ENCODE peak calls at places on chromosomes 6 and 20, in five cellular contexts. One of them, this sample, is unnamed.

GRCh38 chr6:56314683-56315523 is 67.5 kb upstream of the COL21A1 start:
- DNase-seq in H1: no peak
- DNase-seq in HepG2: peak; percentile 47
- DNase-seq in K562: peak; percentile 14
- DNase-seq in GM12878: no peak
- DNase-seq in this sample: peak; percentile 26

GRCh38 chr20:47007826-47008655 is 113.4 kb downstream of the EYA2 start:
- DNase-seq in HepG2: no peak
- DNase-seq in H1: no peak
- DNase-seq in GM12878: no peak
- DNase-seq in K562: no peak
- DNase-seq in this sample: no peak

GRCh38 chr6:142474446-142475289 is 172.9 kb downstream of the ADGRG6 start:
- DNase-seq in H1: peak; percentile 33
- DNase-seq in HepG2: peak; percentile 63
- DNase-seq in GM12878: no peak
- DNase-seq in K562: peak; percentile 60
- DNase-seq in this sample: peak; percentile 47

GRCh38 chr6:23511797-23512196 is 614.2 kb upstream of the NRSN1 start:
- DNase-seq in K562: no peak
- DNase-seq in GM12878: no peak
- DNase-seq in HepG2: no peak
- DNase-seq in H1: no peak
- DNase-seq in this sample: no peak

GRCh38 chr6:132020138-132020551 is 69.0 kb upstream of the CCN2 start:
- DNase-seq in H1: no peak
- DNase-seq in HepG2: no peak
- DNase-seq in GM12878: no peak
- DNase-seq in K562: no peak
- DNase-seq in this sample: no peak

GRCh38 chr6:143806282-143807102 is 36.6 kb upstream of the LTV1 start:
- DNase-seq in K562: peak; percentile 76
- DNase-seq in H1: no peak
- DNase-seq in GM12878: no peak
- DNase-seq in HepG2: no peak
- DNase-seq in this sample: no peak

GRCh38 chr6:11218827-11219826 is 13.3 kb downstream of the NEDD9 start:
- DNase-seq in GM12878: no peak
- DNase-seq in HepG2: peak; percentile 99
- DNase-seq in H1: no peak
- DNase-seq in K562: no peak
- DNase-seq in this sample: no peak

GRCh38 chr20:64065973-64066341 is 3.0 kb downstream of the TCEA2 start:
- DNase-seq in H1: no peak
- DNase-seq in K562: peak; percentile 75
- DNase-seq in GM12878: peak; percentile 79
- DNase-seq in HepG2: no peak
- DNase-seq in this sample: no peak

GRCh38 chr20:35285806-35286076 is 1.2 kb upstream of the EIF6 start:
- DNase-seq in HepG2: peak; percentile 64
- DNase-seq in K562: no peak
- DNase-seq in H1: no peak
- DNase-seq in GM12878: no peak
- DNase-seq in this sample: no peak

GRCh38 chr6:170096191-170096802 is 194.6 kb downstream of the DLL1 start:
- DNase-seq in K562: no peak
- DNase-seq in H1: no peak
- DNase-seq in GM12878: no peak
- DNase-seq in HepG2: no peak
- DNase-seq in this sample: peak; percentile 81

GRCh38 chr6:148559848-148560433 is 186.9 kb upstream of the UST start:
- DNase-seq in HepG2: peak; percentile 39
- DNase-seq in GM12878: no peak
- DNase-seq in H1: peak; percentile 21
- DNase-seq in K562: peak; percentile 89
- DNase-seq in this sample: peak; percentile 84

GRCh38 chr6:158584236-158584651 is 24.4 kb downstream of the TMEM181 start:
- DNase-seq in H1: no peak
- DNase-seq in K562: no peak
- DNase-seq in HepG2: no peak
- DNase-seq in GM12878: no peak
- DNase-seq in this sample: no peak

GRCh38 chr6:7671076-7671475 is 54.8 kb upstream of the BMP6 start:
- DNase-seq in GM12878: no peak
- DNase-seq in HepG2: no peak
- DNase-seq in K562: no peak
- DNase-seq in H1: no peak
- DNase-seq in this sample: no peak

GRCh38 chr20:35226775-35227681 is 538 bp downstream of the MMP24 start:
- DNase-seq in GM12878: no peak
- DNase-seq in H1: no peak
- DNase-seq in HepG2: peak; percentile 35
- DNase-seq in K562: peak; percentile 91
- DNase-seq in this sample: peak; percentile 86

GRCh38 chr6:18154507-18155272 is at the start of gene TPMT:
- DNase-seq in H1: no peak
- DNase-seq in K562: no peak
- DNase-seq in GM12878: no peak
- DNase-seq in HepG2: no peak
- DNase-seq in this sample: no peak

GRCh38 chr6:12371641-12372146 is 81.5 kb downstream of the EDN1 start:
- DNase-seq in K562: no peak
- DNase-seq in HepG2: peak; percentile 79
- DNase-seq in H1: no peak
- DNase-seq in GM12878: no peak
- DNase-seq in this sample: no peak

GRCh38 chr6:133550026-133550425 is 308.9 kb downstream of the EYA4 start:
- DNase-seq in GM12878: no peak
- DNase-seq in HepG2: no peak
- DNase-seq in K562: no peak
- DNase-seq in H1: no peak
- DNase-seq in this sample: no peak

GRCh38 chr6:100382031-100382430 is 82.7 kb downstream of the SIM1 start:
- DNase-seq in H1: no peak
- DNase-seq in GM12878: no peak
- DNase-seq in HepG2: no peak
- DNase-seq in K562: no peak
- DNase-seq in this sample: no peak

GRCh38 chr6:20851795-20852194 is 317.5 kb downstream of the CDKAL1 start:
- DNase-seq in HepG2: no peak
- DNase-seq in GM12878: no peak
- DNase-seq in H1: no peak
- DNase-seq in K562: no peak
- DNase-seq in this sample: no peak

GRCh38 chr6:158068893-158069799 is 87.5 kb downstream of the SYNJ2 start:
- DNase-seq in K562: peak; percentile 34
- DNase-seq in H1: no peak
- DNase-seq in GM12878: no peak
- DNase-seq in HepG2: no peak
- DNase-seq in this sample: no peak

GRCh38 chr6:55953384-55953783 is 78.0 kb upstream of the BMP5 start:
- DNase-seq in H1: no peak
- DNase-seq in K562: no peak
- DNase-seq in HepG2: peak; percentile 6
- DNase-seq in GM12878: no peak
- DNase-seq in this sample: no peak

GRCh38 chr6:26216015-26216885 is 129.0 kb downstream of the HFE start:
- DNase-seq in GM12878: peak; percentile 100
- DNase-seq in HepG2: peak; percentile 99
- DNase-seq in K562: peak; percentile 83
- DNase-seq in H1: no peak
- DNase-seq in this sample: peak; percentile 70

GRCh38 chr6:116971959-116972358 is 94.9 kb downstream of the RFX6 start:
- DNase-seq in GM12878: no peak
- DNase-seq in HepG2: peak; percentile 68
- DNase-seq in K562: peak; percentile 12
- DNase-seq in H1: no peak
- DNase-seq in this sample: peak; percentile 15

GRCh38 chr6:41621367-41621766 is 16.9 kb upstream of the MDFI start:
- DNase-seq in GM12878: no peak
- DNase-seq in H1: no peak
- DNase-seq in K562: no peak
- DNase-seq in HepG2: no peak
- DNase-seq in this sample: no peak

GRCh38 chr20:10078403-10078802 is 43.6 kb downstream of the ANKEF1 start:
- DNase-seq in GM12878: no peak
- DNase-seq in K562: no peak
- DNase-seq in H1: no peak
- DNase-seq in HepG2: no peak
- DNase-seq in this sample: no peak

GRCh38 chr20:42678895-42679294 is 510.8 kb downstream of the PTPRT start:
- DNase-seq in GM12878: no peak
- DNase-seq in H1: peak; percentile 7
- DNase-seq in K562: no peak
- DNase-seq in HepG2: peak; percentile 10
- DNase-seq in this sample: peak; percentile 20

GRCh38 chr6:37256692-37257319 is 766 bp upstream of the TBC1D22B start:
- DNase-seq in HepG2: no peak
- DNase-seq in H1: no peak
- DNase-seq in GM12878: no peak
- DNase-seq in K562: no peak
- DNase-seq in this sample: no peak

GRCh38 chr6:127069659-127070279 is 48.7 kb upstream of the RSPO3 start:
- DNase-seq in GM12878: no peak
- DNase-seq in H1: no peak
- DNase-seq in HepG2: peak; percentile 39
- DNase-seq in K562: peak; percentile 6
- DNase-seq in this sample: peak; percentile 8

DNA sequence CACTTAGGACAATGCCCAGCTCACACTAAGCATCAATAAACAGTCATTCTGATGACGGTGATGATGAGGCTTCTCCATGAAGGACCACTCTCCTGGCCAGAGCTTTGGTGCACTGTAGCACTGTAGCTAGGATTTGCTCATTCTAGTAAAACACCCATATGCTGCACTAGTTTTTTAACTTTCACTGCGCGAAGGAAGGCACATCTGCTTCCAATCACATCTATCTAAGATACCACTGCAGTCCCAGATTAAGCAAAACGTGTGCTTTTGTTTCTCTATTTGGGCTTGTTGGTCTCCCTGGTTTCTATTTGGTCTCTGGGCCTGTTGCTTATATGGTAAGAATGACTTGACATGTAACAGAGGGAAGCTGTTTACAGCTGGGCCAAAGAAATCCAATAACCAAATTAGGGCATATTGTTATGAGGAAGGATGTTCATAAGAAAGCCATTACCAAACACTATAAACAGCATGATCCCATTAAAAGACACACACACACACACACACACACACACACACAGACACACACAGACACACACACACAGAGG is 62.4 kb downstream of the FAM229B start:
- DNase-seq in H1: no peak
- DNase-seq in GM12878: no peak
- DNase-seq in K562: no peak
- DNase-seq in HepG2: no peak
- DNase-seq in this sample: peak; percentile 49
- TF ChIP-seq EP300 in H1: no peak
- TF ChIP-seq EP300 in GM12878: no peak
- TF ChIP-seq EP300 in K562: no peak
- TF ChIP-seq EP300 in HepG2: no peak
- TF ChIP-seq EP300 in this sample: peak; percentile 68

GRCh38 chr6:35089935-35090505 is 51.1 kb downstream of the TCP11 start:
- DNase-seq in K562: no peak
- DNase-seq in HepG2: no peak
- DNase-seq in GM12878: no peak
- DNase-seq in H1: no peak
- DNase-seq in this sample: peak; percentile 13
- TF ChIP-seq TAF1 in K562: no peak
- TF ChIP-seq TAF1 in HepG2: no peak
- TF ChIP-seq TAF1 in GM12878: no peak
- TF ChIP-seq TAF1 in H1: no peak
- TF ChIP-seq TAF1 in this sample: no peak

GRCh38 chr6:52788478-52788877 is 15.1 kb downstream of the GSTA1 start:
- DNase-seq in HepG2: peak; percentile 35
- DNase-seq in K562: no peak
- DNase-seq in H1: no peak
- DNase-seq in GM12878: no peak
- DNase-seq in this sample: no peak

GRCh38 chr6:52787917-52788316 is 15.7 kb downstream of the GSTA1 start:
- DNase-seq in H1: no peak
- DNase-seq in HepG2: peak; percentile 46
- DNase-seq in GM12878: no peak
- DNase-seq in K562: no peak
- DNase-seq in this sample: no peak

GRCh38 chr6:52786249-52786956 is 17.2 kb downstream of the GSTA1 start:
- DNase-seq in HepG2: no peak
- DNase-seq in H1: no peak
- DNase-seq in K562: no peak
- DNase-seq in GM12878: no peak
- DNase-seq in this sample: no peak

GRCh38 chr6:52790841-52791240 is 12.8 kb downstream of the GSTA1 start:
- DNase-seq in GM12878: no peak
- DNase-seq in H1: no peak
- DNase-seq in HepG2: no peak
- DNase-seq in K562: no peak
- DNase-seq in this sample: no peak
- TF ChIP-seq EP300 in GM12878: no peak
- TF ChIP-seq EP300 in H1: no peak
- TF ChIP-seq EP300 in HepG2: no peak
- TF ChIP-seq EP300 in K562: no peak
- TF ChIP-seq EP300 in this sample: no peak

DNA sequence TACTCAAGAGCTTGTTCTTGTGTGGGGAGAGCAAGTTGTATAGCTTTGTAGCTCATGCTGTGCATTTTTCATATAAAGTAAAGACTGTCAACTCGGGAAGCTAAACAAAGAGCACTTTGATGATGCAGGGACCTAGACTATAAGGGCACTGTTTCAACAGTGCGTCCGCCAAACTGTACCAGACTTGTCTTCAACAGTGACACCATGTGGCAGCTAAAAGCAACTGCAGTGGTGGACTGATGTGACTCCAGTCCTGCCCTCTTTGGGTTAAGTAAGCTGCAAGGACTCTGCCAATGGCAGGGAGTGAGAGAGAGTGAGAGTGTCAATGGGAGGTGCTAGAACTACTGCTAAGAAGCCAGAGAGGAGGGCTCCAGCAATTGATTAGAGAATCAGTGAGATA is 48.1 kb upstream of the MC3R start:
- DNase-seq in K562: peak; percentile 49
- DNase-seq in HepG2: peak; percentile 10
- DNase-seq in GM12878: no peak
- DNase-seq in H1: no peak
- DNase-seq in this sample: no peak
- TF ChIP-seq TAF1 in K562: no peak
- TF ChIP-seq TAF1 in HepG2: no peak
- TF ChIP-seq TAF1 in GM12878: no peak
- TF ChIP-seq TAF1 in H1: no peak
- TF ChIP-seq TAF1 in this sample: no peak